ENCODE peak calls at places on chromosomes 13 and 19, in ten cellular contexts. M is activated naive CD8-positive, alpha-beta T cell treated with anti-CD3 and anti-CD28 coated beads, Interleukin-2, amount 50 U/mL, for 24 hours; K is CD4-positive, alpha-beta T cell; D is heart left ventricle; J is HT1080; X is GM06990; E is GM10248; W is NCI-H1694; L is cardiac muscle cell; Y is SK-MEL-5. I is an unnamed sample.

GRCh38 chr13:111211789-111212516 is 96.8 kb downstream of the ARHGEF7 start:
- DNase-seq in M (no peak), K (no peak), D (no peak), J (no peak), X (no peak), E (no peak), W (no peak), L (peak), Y (no peak), I (no peak)

GRCh38 chr13:63628310-63628709 is 2212.7 kb upstream of the PCDH20 start:
- DNase-seq in M (no peak), K (no peak), D (no peak), J (no peak), X (no peak), E (no peak), W (no peak), L (no peak), Y (no peak), I (no peak)

GRCh38 chr19:45865269-45865948 is 1.3 kb downstream of the FOXA3 start:
- DNase-seq in M (no peak), K (no peak), D (no peak), J (no peak), X (no peak), E (no peak), W (no peak), L (no peak), Y (no peak), I (peak)

GRCh38 chr13:113083402-113084061 is 22.1 kb upstream of the F7 start:
- DNase-seq in M (no peak), K (no peak), D (peak), J (peak), X (no peak), E (no peak), W (no peak), L (peak), Y (peak), I (no peak)

GRCh38 chr19:56348289-56348877 is 33.7 kb upstream of the ZSCAN5A start:
- DNase-seq in M (peak), K (no peak), D (no peak), J (peak), X (no peak), E (no peak), W (no peak), L (peak), Y (peak), I (no peak)

GRCh38 chr13:48962281-48962680 is 13.4 kb upstream of the FNDC3A start:
- DNase-seq in M (no peak), K (no peak), D (no peak), J (peak), X (no peak), E (no peak), W (no peak), L (peak), Y (no peak), I (no peak)

GRCh38 chr13:40922437-40923040 is 96.6 kb downstream of the ELF1 start:
- DNase-seq in M (no peak), K (no peak), D (peak), J (no peak), X (peak), E (no peak), W (no peak), L (peak), Y (no peak), I (peak)

GRCh38 chr19:961866-962620 is 22.1 kb upstream of the WDR18 start:
- DNase-seq in M (no peak), K (no peak), D (no peak), J (no peak), X (no peak), E (no peak), W (no peak), L (no peak), Y (no peak), I (no peak)

GRCh38 chr13:94656766-94657165 is 55.1 kb downstream of the GPR180 start:
- DNase-seq in M (no peak), K (no peak), D (no peak), J (peak), X (no peak), E (peak), W (no peak), L (peak), Y (no peak), I (no peak)

GRCh38 chr19:12868540-12869112 is 12.6 kb downstream of the DNASE2 start:
- DNase-seq in M (no peak), K (no peak), D (no peak), J (no peak), X (no peak), E (no peak), W (no peak), L (no peak), Y (peak), I (no peak)

GRCh38 chr13:27171244-27171829 is at the start of gene USP12:
- DNase-seq in M (peak), K (no peak), D (peak), J (no peak), X (peak), E (peak), W (no peak), L (peak), Y (peak), I (peak)

GRCh38 chr19:51593969-51594773 is 23.1 kb downstream of the ZNF175 start:
- DNase-seq in M (peak), K (peak), D (peak), J (peak), X (peak), E (peak), W (peak), L (peak), Y (peak), I (peak)

GRCh38 chr19:18768997-18769891 is 21.9 kb downstream of the COMP start:
- DNase-seq in M (no peak), K (no peak), D (no peak), J (no peak), X (no peak), E (no peak), W (no peak), L (no peak), Y (no peak), I (no peak)

GRCh38 chr13:62046512-62046911 is 630.9 kb upstream of the PCDH20 start:
- DNase-seq in M (no peak), K (no peak), D (no peak), J (no peak), X (no peak), E (no peak), W (no peak), L (no peak), Y (no peak), I (no peak)

GRCh38 chr19:19528721-19529490 is at the start of gene YJEFN3:
- DNase-seq in M (no peak), K (no peak), D (peak), J (no peak), X (no peak), E (no peak), W (no peak), L (peak), Y (no peak), I (no peak)

GRCh38 chr19:11673608-11674041 is 65.1 kb downstream of the ZNF823 start:
- DNase-seq in M (peak), K (no peak), D (peak), J (peak), X (peak), E (no peak), W (no peak), L (peak), Y (peak), I (no peak)

GRCh38 chr19:46015080-46015960 is 7.5 kb downstream of the PGLYRP1 start:
- DNase-seq in M (peak), K (peak), D (peak), J (no peak), X (peak), E (peak), W (no peak), L (peak), Y (no peak), I (peak)

GRCh38 chr19:1508507-1508856 is 4.3 kb downstream of the ADAMTSL5 start:
- DNase-seq in M (no peak), K (no peak), D (no peak), J (no peak), X (no peak), E (no peak), W (no peak), L (no peak), Y (no peak), I (no peak)

GRCh38 chr19:43662487-43662886 is 7.5 kb downstream of the PLAUR start:
- DNase-seq in M (no peak), K (no peak), D (no peak), J (peak), X (no peak), E (no peak), W (no peak), L (peak), Y (peak), I (no peak)

GRCh38 chr19:10464456-10464855 is 38.7 kb downstream of the KEAP1 start:
- DNase-seq in M (no peak), K (no peak), D (no peak), J (no peak), X (no peak), E (no peak), W (no peak), L (no peak), Y (no peak), I (no peak)

GRCh38 chr13:27790523-27790922 is 1.8 kb upstream of the GSX1 start:
- DNase-seq in M (no peak), K (no peak), D (no peak), J (no peak), X (no peak), E (no peak), W (no peak), L (no peak), Y (no peak), I (no peak)

GRCh38 chr19:8208119-8208709 is 956 bp upstream of the CERS4 start:
- DNase-seq in M (no peak), K (no peak), D (peak), J (no peak), X (no peak), E (no peak), W (no peak), L (peak), Y (peak), I (peak)

GRCh38 chr13:101930331-101930730 is 471.5 kb downstream of the FGF14 start:
- DNase-seq in M (no peak), K (no peak), D (no peak), J (no peak), X (no peak), E (no peak), W (no peak), L (no peak), Y (no peak), I (no peak)

GRCh38 chr19:39428309-39429112 is 7.2 kb downstream of the RPS16 start:
- DNase-seq in M (no peak), K (no peak), D (peak), J (no peak), X (no peak), E (no peak), W (no peak), L (peak), Y (no peak), I (no peak)

GRCh38 chr19:46634045-46634655 is 1.9 kb downstream of the GNG8 start:
- DNase-seq in M (peak), K (peak), D (peak), J (no peak), X (peak), E (peak), W (no peak), L (peak), Y (peak), I (no peak)

GRCh38 chr19:43441736-43442135 is 23.7 kb downstream of the LYPD3 start:
- DNase-seq in M (no peak), K (no peak), D (no peak), J (no peak), X (no peak), E (no peak), W (no peak), L (no peak), Y (no peak), I (no peak)

GRCh38 chr19:44672226-44672625 is 944 bp downstream of the CEACAM19 start:
- DNase-seq in M (no peak), K (no peak), D (no peak), J (no peak), X (no peak), E (no peak), W (no peak), L (no peak), Y (peak), I (no peak)

GRCh38 chr13:73548444-73548843 is 489.6 kb downstream of the KLF5 start:
- DNase-seq in M (no peak), K (no peak), D (no peak), J (no peak), X (no peak), E (no peak), W (no peak), L (no peak), Y (peak), I (no peak)

I was measured in left lobe of liver.